ENCODE peak calls at places on chromosomes 2 and 18, in ten cellular contexts. V is RWPE1; I is left ventricle myocardium inferior; R is cardiac muscle cell; B is globus pallidus; D is activated CD4-positive, alpha-beta T cell treated with anti-CD3 and anti-CD28 coated beads, Interleukin-2, amount 10 ng/mL, durations not matched to agents 7 days and 5 days; K is EH; S is stimulated activated CD4-positive, alpha-beta T cell treated with anti-CD3 and anti-CD28 coated beads, Interleukin-12 subunit alpha, Interleukin-12 subunit beta, amount 100 ng/mL, for 48 hours; Y is GM13976; H is AML-193. M is an unnamed sample.

GRCh38 chr2:5365871-5366461 is 326.2 kb upstream of the SOX11 start:
- DNase-seq in Y (peak; percentile 64), V (peak; percentile 27), R (peak; percentile 86), B (peak; percentile 33), S (peak; percentile 31), D (peak; percentile 61), H (peak; percentile 21), I (peak; percentile 42), K (no peak), M (peak; percentile 67)

GRCh38 chr2:42978175-42978886 is 185.9 kb upstream of the HAAO start:
- DNase-seq in Y (no peak), K (no peak), I (no peak), S (no peak), R (no peak), H (no peak), B (no peak), D (no peak), V (no peak), M (no peak)

GRCh38 chr2:200319587-200320337 is 13.3 kb downstream of the SPATS2L start:
- DNase-seq in K (peak; percentile 79), H (no peak), B (no peak), R (no peak), S (no peak), V (peak; percentile 44), D (no peak), Y (no peak), I (no peak), M (peak; percentile 82)

GRCh38 chr2:111617299-111617803 is 266.6 kb downstream of the ANAPC1 start:
- DNase-seq in I (no peak), K (peak; percentile 63), D (no peak), H (no peak), V (peak; percentile 30), R (no peak), B (no peak), Y (no peak), S (no peak), M (peak; percentile 37)

GRCh38 chr18:13620206-13620672 is 106.1 kb downstream of the FAM210A start:
- DNase-seq in S (no peak), B (no peak), I (no peak), R (no peak), V (no peak), K (no peak), D (no peak), H (no peak), Y (no peak), M (no peak)

GRCh38 chr18:63567276-63567675 is 19.9 kb upstream of the SERPINB13 start:
- DNase-seq in V (no peak), R (no peak), I (no peak), B (no peak), Y (no peak), S (no peak), H (no peak), D (no peak), K (peak; percentile 15), M (no peak)

GRCh38 chr18:21242141-21243040 is at the start of gene GREB1L:
- DNase-seq in D (no peak), Y (peak; percentile 69), K (peak; percentile 63), H (no peak), S (peak; percentile 3), I (peak; percentile 61), R (peak; percentile 87), V (peak; percentile 67), B (peak; percentile 72), M (peak; percentile 21)

GRCh38 chr2:202009019-202009481 is 24.6 kb upstream of the FZD7 start:
- DNase-seq in K (peak; percentile 40), I (peak; percentile 50), B (no peak), D (no peak), S (no peak), Y (no peak), H (no peak), R (no peak), V (no peak), M (peak; percentile 23)

GRCh38 chr2:82089518-82089917 is 1785.0 kb upstream of the LRRTM1 start:
- DNase-seq in K (no peak), B (no peak), I (no peak), V (no peak), D (no peak), S (no peak), Y (no peak), H (no peak), R (no peak), M (no peak)

GRCh38 chr2:205556357-205556756 is 125.9 kb upstream of the NRP2 start:
- DNase-seq in R (no peak), S (no peak), Y (no peak), B (no peak), H (no peak), K (no peak), D (no peak), V (no peak), I (no peak), M (no peak)

GRCh38 chr2:53437371-53437770 is 330.2 kb upstream of the CHAC2 start:
- DNase-seq in Y (no peak), R (no peak), B (no peak), K (no peak), S (no peak), H (no peak), V (no peak), D (no peak), I (no peak), M (peak; percentile 66)

GRCh38 chr2:105774781-105775337 is 30.1 kb downstream of the NCK2 start:
- DNase-seq in V (no peak), B (no peak), H (no peak), I (no peak), Y (no peak), S (no peak), R (no peak), D (no peak), K (no peak), M (no peak)

GRCh38 chr18:23173912-23174311 is 38.6 kb downstream of the CABLES1 start:
- DNase-seq in D (no peak), K (no peak), B (no peak), Y (no peak), S (no peak), V (no peak), R (no peak), H (no peak), I (no peak), M (no peak)

GRCh38 chr2:1823187-1824169 is 79.2 kb upstream of the PXDN start:
- DNase-seq in I (no peak), H (no peak), B (no peak), S (no peak), K (no peak), V (no peak), D (no peak), R (peak; percentile 70), Y (no peak), M (no peak)

GRCh38 chr2:207531024-207531411 is 1.3 kb downstream of the CREB1 start:
- DNase-seq in S (no peak), Y (peak; percentile 53), V (no peak), B (no peak), H (no peak), R (no peak), D (no peak), K (no peak), I (no peak), M (peak; percentile 25)

GRCh38 chr2:12302140-12302539 is 414.6 kb upstream of the TRIB2 start:
- DNase-seq in V (no peak), D (peak; percentile 37), Y (no peak), H (no peak), S (no peak), K (no peak), B (no peak), I (no peak), R (no peak), M (no peak)

GRCh38 chr2:16226381-16226780 is 286.0 kb downstream of the MYCN start:
- DNase-seq in H (no peak), D (no peak), V (no peak), Y (no peak), S (no peak), B (no peak), I (no peak), K (no peak), R (no peak), M (no peak)

GRCh38 chr18:52570975-52571374 is 231.0 kb downstream of the DCC start:
- DNase-seq in B (no peak), H (no peak), R (no peak), V (no peak), S (no peak), K (no peak), Y (no peak), D (no peak), I (no peak), M (peak; percentile 33)

GRCh38 chr2:66827851-66828250 is 392.9 kb downstream of the MEIS1 start:
- DNase-seq in H (no peak), R (peak; percentile 62), D (no peak), K (no peak), V (no peak), S (no peak), Y (no peak), I (no peak), B (no peak), M (no peak)

M was measured in fibroblast of lung.